ENCODE peak calls at places on chromosomes 16 and 17, in five cellular contexts. One of them, this sample, is unnamed.

GRCh38 chr16:8567355-8568230 is 22.7 kb downstream of the TMEM114 start:
- DNase-seq in HCT116: peak
- DNase-seq in GM12878: peak
- DNase-seq in HepG2: peak
- DNase-seq in K562: peak
- DNase-seq in this sample: peak

GRCh38 chr16:48323783-48324775 is 61.1 kb downstream of the SIAH1 start:
- DNase-seq in HCT116: no peak
- DNase-seq in GM12878: no peak
- DNase-seq in HepG2: no peak
- DNase-seq in K562: no peak
- DNase-seq in this sample: no peak

GRCh38 chr16:55668337-55669281 is 12.8 kb downstream of the SLC6A2 start:
- DNase-seq in HCT116: no peak
- DNase-seq in GM12878: no peak
- DNase-seq in HepG2: peak
- DNase-seq in K562: no peak
- DNase-seq in this sample: no peak

GRCh38 chr16:4897328-4897727 is 39.6 kb downstream of the PPL start:
- DNase-seq in HCT116: no peak
- DNase-seq in GM12878: no peak
- DNase-seq in HepG2: no peak
- DNase-seq in K562: no peak
- DNase-seq in this sample: no peak

GRCh38 chr17:31672161-31672819 is 186.8 kb downstream of the COPRS start:
- DNase-seq in HCT116: no peak
- DNase-seq in GM12878: no peak
- DNase-seq in HepG2: no peak
- DNase-seq in K562: no peak
- DNase-seq in this sample: no peak

GRCh38 chr16:14003119-14003570 is 68.0 kb upstream of the MRTFB start:
- DNase-seq in HCT116: no peak
- DNase-seq in GM12878: no peak
- DNase-seq in HepG2: no peak
- DNase-seq in K562: peak
- DNase-seq in this sample: peak

GRCh38 chr16:81558444-81559175 is 114.0 kb downstream of the CMIP start:
- DNase-seq in HCT116: no peak
- DNase-seq in GM12878: no peak
- DNase-seq in HepG2: peak
- DNase-seq in K562: peak
- DNase-seq in this sample: no peak

GRCh38 chr17:19508327-19508867 is 25.3 kb upstream of the SLC47A1 start:
- DNase-seq in HCT116: no peak
- DNase-seq in GM12878: no peak
- DNase-seq in HepG2: no peak
- DNase-seq in K562: no peak
- DNase-seq in this sample: peak

GRCh38 chr16:28935924-28936783 is 4.4 kb downstream of the CD19 start:
- DNase-seq in HCT116: peak
- DNase-seq in GM12878: no peak
- DNase-seq in HepG2: peak
- DNase-seq in K562: peak
- DNase-seq in this sample: peak

GRCh38 chr17:67054011-67054591 is 9.7 kb downstream of the CACNG1 start:
- DNase-seq in HCT116: no peak
- DNase-seq in GM12878: no peak
- DNase-seq in HepG2: no peak
- DNase-seq in K562: no peak
- DNase-seq in this sample: no peak

GRCh38 chr17:31869797-31870568 is 10.9 kb upstream of the COPRS start:
- DNase-seq in HCT116: no peak
- DNase-seq in GM12878: no peak
- DNase-seq in HepG2: no peak
- DNase-seq in K562: no peak
- DNase-seq in this sample: no peak

GRCh38 chr16:85153656-85154091 is 41.4 kb upstream of the CIBAR2 start:
- DNase-seq in HCT116: no peak
- DNase-seq in GM12878: no peak
- DNase-seq in HepG2: no peak
- DNase-seq in K562: no peak
- DNase-seq in this sample: no peak

GRCh38 chr17:8766731-8767130 is 8.4 kb upstream of the SPDYE4 start:
- DNase-seq in HCT116: no peak
- DNase-seq in GM12878: no peak
- DNase-seq in HepG2: no peak
- DNase-seq in K562: no peak
- DNase-seq in this sample: no peak

GRCh38 chr16:81462683-81463082 is 18.1 kb downstream of the CMIP start:
- DNase-seq in HCT116: no peak
- DNase-seq in GM12878: no peak
- DNase-seq in HepG2: no peak
- DNase-seq in K562: no peak
- DNase-seq in this sample: no peak

GRCh38 chr16:4372578-4373355 is 1.1 kb downstream of the VASN start:
- DNase-seq in HCT116: no peak
- DNase-seq in GM12878: no peak
- DNase-seq in HepG2: peak
- DNase-seq in K562: peak
- DNase-seq in this sample: peak

GRCh38 chr17:14303343-14304221 is 2.7 kb downstream of the HS3ST3B1 start:
- DNase-seq in HCT116: no peak
- DNase-seq in GM12878: no peak
- DNase-seq in HepG2: no peak
- DNase-seq in K562: peak
- DNase-seq in this sample: no peak

DNA sequence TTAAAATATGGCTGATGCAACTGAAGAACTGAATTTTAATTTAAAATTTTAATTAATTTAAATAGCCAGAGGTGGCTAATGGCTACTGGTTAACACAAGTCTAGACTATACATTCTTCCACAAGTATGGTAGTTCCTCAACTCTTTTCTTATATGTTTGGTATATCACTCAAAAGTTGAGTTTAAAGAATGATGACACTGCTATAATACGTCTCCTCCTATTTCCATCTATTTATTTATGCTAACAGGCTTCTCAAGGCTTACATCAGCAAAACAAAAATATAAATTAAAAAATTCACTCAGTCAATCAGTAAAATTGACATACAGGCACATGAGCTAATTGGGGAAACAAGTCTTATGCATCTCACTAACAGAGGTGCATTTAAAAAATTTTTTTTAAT is 227.9 kb upstream of the PMFBP1 start:
- DNase-seq in HCT116: no peak
- DNase-seq in GM12878: no peak
- DNase-seq in HepG2: no peak
- DNase-seq in K562: no peak
- DNase-seq in this sample: no peak
- TF ChIP-seq ZBTB33 in HCT116: no peak
- TF ChIP-seq ZBTB33 in GM12878: no peak
- TF ChIP-seq ZBTB33 in HepG2: no peak
- TF ChIP-seq ZBTB33 in K562: no peak
- TF ChIP-seq ZBTB33 in this sample: no peak

GRCh38 chr16:86573215-86573614 is 5.1 kb upstream of the FOXL1 start:
- DNase-seq in HCT116: no peak
- DNase-seq in GM12878: no peak
- DNase-seq in HepG2: no peak
- DNase-seq in K562: no peak
- DNase-seq in this sample: no peak

GRCh38 chr16:86571197-86571915 is 4.7 kb downstream of the FOXC2 start:
- DNase-seq in HCT116: no peak
- DNase-seq in GM12878: no peak
- DNase-seq in HepG2: no peak
- DNase-seq in K562: no peak
- DNase-seq in this sample: no peak

GRCh38 chr16:86572041-86572521 is 5.5 kb downstream of the FOXC2 start:
- DNase-seq in HCT116: no peak
- DNase-seq in GM12878: no peak
- DNase-seq in HepG2: no peak
- DNase-seq in K562: no peak
- DNase-seq in this sample: no peak

GRCh38 chr16:86573646-86574508 is 4.5 kb upstream of the FOXL1 start:
- DNase-seq in HCT116: no peak
- DNase-seq in GM12878: no peak
- DNase-seq in HepG2: no peak
- DNase-seq in K562: no peak
- DNase-seq in this sample: no peak

GRCh38 chr16:86572616-86573015 is 5.7 kb upstream of the FOXL1 start:
- DNase-seq in HCT116: no peak
- DNase-seq in GM12878: no peak
- DNase-seq in HepG2: no peak
- DNase-seq in K562: no peak
- DNase-seq in this sample: no peak
- TF ChIP-seq ZBTB33 in HCT116: no peak
- TF ChIP-seq ZBTB33 in GM12878: no peak
- TF ChIP-seq ZBTB33 in HepG2: no peak
- TF ChIP-seq ZBTB33 in K562: no peak
- TF ChIP-seq ZBTB33 in this sample: no peak

GRCh38 chr16:23333962-23334361 is 31.9 kb downstream of the SCNN1B start:
- DNase-seq in HCT116: no peak
- DNase-seq in GM12878: no peak
- DNase-seq in HepG2: no peak
- DNase-seq in K562: no peak
- DNase-seq in this sample: no peak

GRCh38 chr16:23339781-23340180 is 37.7 kb downstream of the SCNN1B start:
- DNase-seq in HCT116: no peak
- DNase-seq in GM12878: no peak
- DNase-seq in HepG2: no peak
- DNase-seq in K562: no peak
- DNase-seq in this sample: no peak

GRCh38 chr16:23334950-23335349 is 32.8 kb downstream of the SCNN1B start:
- DNase-seq in HCT116: no peak
- DNase-seq in GM12878: no peak
- DNase-seq in HepG2: no peak
- DNase-seq in K562: no peak
- DNase-seq in this sample: no peak

GRCh38 chr16:23334421-23334853 is 32.3 kb downstream of the SCNN1B start:
- DNase-seq in HCT116: no peak
- DNase-seq in GM12878: peak
- DNase-seq in HepG2: no peak
- DNase-seq in K562: no peak
- DNase-seq in this sample: no peak

DNA sequence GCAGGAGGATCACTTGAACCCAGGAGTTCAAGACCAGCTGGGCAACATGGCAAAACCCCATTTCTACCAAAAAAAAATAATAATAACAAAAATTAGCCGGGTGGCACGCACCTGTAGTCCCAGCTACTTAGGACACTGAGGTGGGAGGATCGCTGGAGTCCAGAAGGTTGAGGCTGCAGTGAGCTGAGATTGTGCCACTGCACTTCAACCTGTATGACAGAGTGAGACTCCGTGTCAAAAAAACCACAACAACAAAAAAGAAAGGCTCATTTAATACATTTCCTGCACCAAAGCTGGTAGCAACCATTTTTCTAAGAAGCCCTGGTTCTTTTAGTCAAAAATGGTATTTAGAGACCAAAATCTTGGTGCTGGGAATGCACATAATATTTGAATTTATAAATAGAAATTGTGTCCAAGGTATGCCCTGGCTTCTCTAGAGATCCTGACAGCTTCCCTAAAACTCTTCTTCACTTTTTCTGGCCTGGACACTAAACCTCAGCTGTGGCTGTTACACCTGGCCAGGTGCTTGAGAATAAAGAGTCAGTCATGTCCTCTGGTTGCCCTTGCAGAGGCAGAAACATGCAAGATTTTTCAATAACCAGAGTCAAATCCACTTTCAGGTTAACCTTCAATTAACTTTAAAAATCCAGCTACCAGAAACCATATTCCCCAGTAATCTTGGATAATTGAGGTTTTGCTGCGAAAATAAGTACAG is 35.9 kb downstream of the SCNN1B start:
- DNase-seq in HCT116: no peak
- DNase-seq in GM12878: no peak
- DNase-seq in HepG2: no peak
- DNase-seq in K562: no peak
- DNase-seq in this sample: no peak
- TF ChIP-seq ZBTB33 in HCT116: no peak
- TF ChIP-seq ZBTB33 in GM12878: no peak
- TF ChIP-seq ZBTB33 in HepG2: no peak
- TF ChIP-seq ZBTB33 in K562: no peak
- TF ChIP-seq ZBTB33 in this sample: no peak

GRCh38 chr17:1234455-1234854 is 35.8 kb upstream of the BHLHA9 start:
- DNase-seq in HCT116: no peak
- DNase-seq in GM12878: no peak
- DNase-seq in HepG2: no peak
- DNase-seq in K562: no peak
- DNase-seq in this sample: no peak

GRCh38 chr17:1241904-1242303 is 28.3 kb upstream of the BHLHA9 start:
- DNase-seq in HCT116: no peak
- DNase-seq in GM12878: no peak
- DNase-seq in HepG2: no peak
- DNase-seq in K562: no peak
- DNase-seq in this sample: peak

GRCh38 chr17:1244606-1245012 is 25.6 kb upstream of the BHLHA9 start:
- DNase-seq in HCT116: no peak
- DNase-seq in GM12878: no peak
- DNase-seq in HepG2: no peak
- DNase-seq in K562: no peak
- DNase-seq in this sample: no peak

GRCh38 chr17:1237471-1237870 is 32.8 kb upstream of the BHLHA9 start:
- DNase-seq in HCT116: no peak
- DNase-seq in GM12878: no peak
- DNase-seq in HepG2: no peak
- DNase-seq in K562: no peak
- DNase-seq in this sample: no peak

DNA sequence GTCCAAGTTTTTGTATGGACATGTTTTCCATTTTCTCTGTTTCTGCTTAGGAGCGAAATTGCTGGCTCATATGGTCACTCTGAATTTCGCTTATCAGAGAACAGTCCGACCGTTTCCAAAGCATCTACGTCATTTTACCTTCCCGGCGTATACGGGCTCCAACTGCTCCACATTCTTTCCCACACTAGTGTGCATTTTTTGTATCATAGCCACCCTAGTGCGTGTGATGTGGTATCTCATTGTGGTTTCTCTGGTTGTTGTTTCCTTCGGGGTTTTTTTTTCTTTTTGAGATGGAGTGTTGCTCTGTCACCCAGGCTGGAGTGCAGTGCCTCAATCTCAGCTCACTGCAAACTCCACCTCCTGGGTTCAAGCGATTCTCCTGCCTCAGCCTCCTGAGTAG is 31.0 kb upstream of the BHLHA9 start:
- DNase-seq in HCT116: no peak
- DNase-seq in GM12878: no peak
- DNase-seq in HepG2: no peak
- DNase-seq in K562: no peak
- DNase-seq in this sample: no peak
- TF ChIP-seq ZBTB33 in HCT116: no peak
- TF ChIP-seq ZBTB33 in GM12878: no peak
- TF ChIP-seq ZBTB33 in HepG2: no peak
- TF ChIP-seq ZBTB33 in K562: no peak
- TF ChIP-seq ZBTB33 in this sample: no peak

GRCh38 chr17:56146005-56146404 is 7.3 kb upstream of the ANKFN1 start:
- DNase-seq in HCT116: no peak
- DNase-seq in GM12878: no peak
- DNase-seq in HepG2: no peak
- DNase-seq in K562: no peak
- DNase-seq in this sample: no peak
- TF ChIP-seq ZBTB33 in HCT116: no peak
- TF ChIP-seq ZBTB33 in GM12878: no peak
- TF ChIP-seq ZBTB33 in HepG2: no peak
- TF ChIP-seq ZBTB33 in K562: no peak
- TF ChIP-seq ZBTB33 in this sample: no peak